ENCODE peak calls at places on chromosomes 13 and 19, in nine cellular contexts. W, G, K, U, M, H, R, P and F are unnamed samples.
A peak's percentile ranks its signal among the peaks of the same experiment; 100 is the strongest.

GRCh38 chr13:74158606-74159352 is 24.6 kb upstream of the KLF12 start:
- DNase-seq in W (no peak), G (no peak), K (no peak), U (no peak), M (no peak), H (no peak), R (no peak), P (no peak), F (no peak)

GRCh38 chr19:31350033-31350692 is 927 bp upstream of the TSHZ3 start:
- DNase-seq in W (no peak), G (no peak), K (no peak), U (no peak), M (no peak), H (no peak), R (no peak), P (no peak), F (peak; percentile 96)

GRCh38 chr19:27774337-27774736 is 1438.6 kb downstream of the UQCRFS1 start:
- DNase-seq in W (no peak), G (no peak), K (no peak), U (no peak), M (no peak), H (peak; percentile 15), R (no peak), P (no peak), F (no peak)

GRCh38 chr19:2846180-2846935 is 5.1 kb downstream of the ZNF555 start:
- DNase-seq in W (no peak), G (no peak), K (no peak), U (no peak), M (no peak), H (no peak), R (no peak), P (no peak), F (no peak)

GRCh38 chr13:74871671-74872070 is 610.3 kb downstream of the TBC1D4 start:
- DNase-seq in W (no peak), G (no peak), K (no peak), U (no peak), M (no peak), H (no peak), R (no peak), P (no peak), F (no peak)

GRCh38 chr13:27281420-27281819 is 10.8 kb downstream of the RASL11A start:
- DNase-seq in W (no peak), G (no peak), K (no peak), U (no peak), M (no peak), H (no peak), R (no peak), P (no peak), F (no peak)

GRCh38 chr13:109155301-109155761 is 525.9 kb downstream of the MYO16 start:
- DNase-seq in W (no peak), G (no peak), K (no peak), U (peak; percentile 56), M (peak; percentile 98), H (no peak), R (no peak), P (no peak), F (no peak)

GRCh38 chr19:50693064-50693975 is 26.3 kb downstream of the SHANK1 start:
- DNase-seq in W (no peak), G (no peak), K (no peak), U (no peak), M (no peak), H (no peak), R (no peak), P (no peak), F (no peak)

GRCh38 chr19:4338441-4339350 is at the start of gene STAP2:
- DNase-seq in W (no peak), G (no peak), K (no peak), U (no peak), M (no peak), H (peak; percentile 51), R (no peak), P (no peak), F (peak; percentile 43)

GRCh38 chr13:20610006-20610405 is 43.0 kb downstream of the IFT88 start:
- DNase-seq in W (no peak), G (no peak), K (no peak), U (no peak), M (no peak), H (no peak), R (no peak), P (no peak), F (no peak)

GRCh38 chr13:41512441-41512840 is 55.1 kb downstream of the RGCC start:
- DNase-seq in W (no peak), G (no peak), K (no peak), U (no peak), M (no peak), H (no peak), R (no peak), P (no peak), F (no peak)

GRCh38 chr19:35869327-35870123 is 1.2 kb downstream of the APLP1 start:
- DNase-seq in W (peak; percentile 74), G (peak; percentile 67), K (peak; percentile 86), U (no peak), M (peak; percentile 78), H (peak; percentile 90), R (peak; percentile 93), P (peak; percentile 89), F (peak; percentile 95)

GRCh38 chr13:113183450-113184129 is 24.9 kb downstream of the PCID2 start:
- DNase-seq in W (no peak), G (no peak), K (no peak), U (no peak), M (no peak), H (no peak), R (no peak), P (no peak), F (no peak)

GRCh38 chr19:38448225-38448624 is 14.7 kb downstream of the RYR1 start:
- DNase-seq in W (no peak), G (no peak), K (no peak), U (no peak), M (no peak), H (no peak), R (no peak), P (no peak), F (peak; percentile 21)

GRCh38 chr13:50843256-50844043 is at the start of gene DLEU7:
- DNase-seq in W (peak; percentile 25), G (no peak), K (no peak), U (no peak), M (peak; percentile 4), H (no peak), R (no peak), P (no peak), F (peak; percentile 54)

GRCh38 chr19:35142531-35143230 is 374 bp upstream of the FXYD7 start:
- DNase-seq in W (peak; percentile 49), G (peak; percentile 61), K (no peak), U (no peak), M (no peak), H (peak; percentile 68), R (peak; percentile 76), P (no peak), F (peak; percentile 95)

GRCh38 chr13:83449666-83450395 is 432.4 kb downstream of the SLITRK1 start:
- DNase-seq in W (no peak), G (no peak), K (no peak), U (peak; percentile 8), M (peak; percentile 87), H (no peak), R (no peak), P (no peak), F (no peak)

GRCh38 chr19:42427313-42427712 is at the start of gene LIPE:
- DNase-seq in W (no peak), G (no peak), K (no peak), U (no peak), M (no peak), H (no peak), R (no peak), P (no peak), F (no peak)

GRCh38 chr13:85284349-85284748 is 514.9 kb downstream of the SLITRK6 start:
- DNase-seq in W (no peak), G (no peak), K (no peak), U (no peak), M (no peak), H (no peak), R (no peak), P (no peak), F (no peak)

GRCh38 chr13:34561033-34561432 is 381.0 kb upstream of the NBEA start:
- DNase-seq in W (no peak), G (no peak), K (no peak), U (no peak), M (no peak), H (no peak), R (no peak), P (peak; percentile 32), F (no peak)

GRCh38 chr13:74129500-74130144 is 4.6 kb downstream of the KLF12 start:
- DNase-seq in W (no peak), G (no peak), K (no peak), U (no peak), M (peak; percentile 27), H (peak; percentile 54), R (peak; percentile 73), P (no peak), F (no peak)

GRCh38 chr13:32976046-32976781 is 40.0 kb upstream of the KL start:
- DNase-seq in W (no peak), G (no peak), K (no peak), U (no peak), M (no peak), H (no peak), R (no peak), P (no peak), F (no peak)

GRCh38 chr19:48330012-48330681 is 4.8 kb downstream of the EMP3 start:
- DNase-seq in W (peak; percentile 55), G (peak; percentile 74), K (peak; percentile 75), U (no peak), M (peak; percentile 48), H (peak; percentile 96), R (peak; percentile 95), P (peak; percentile 96), F (peak; percentile 38)

GRCh38 chr19:6476155-6476895 is 5.3 kb downstream of the DENND1C start:
- DNase-seq in W (peak; percentile 78), G (peak; percentile 30), K (peak; percentile 57), U (no peak), M (peak; percentile 23), H (peak; percentile 45), R (peak; percentile 76), P (peak; percentile 78), F (peak; percentile 75)

GRCh38 chr13:30997697-30998547 is 65.5 kb downstream of the TEX26 start:
- DNase-seq in W (no peak), G (no peak), K (no peak), U (no peak), M (no peak), H (no peak), R (no peak), P (peak; percentile 33), F (peak; percentile 48)

GRCh38 chr19:42324655-42325307 is 654 bp upstream of the MEGF8 start:
- DNase-seq in W (no peak), G (no peak), K (no peak), U (no peak), M (no peak), H (no peak), R (no peak), P (no peak), F (peak; percentile 78)

GRCh38 chr19:55939206-55939605 is 7.1 kb upstream of the NLRP13 start:
- DNase-seq in W (no peak), G (no peak), K (no peak), U (no peak), M (no peak), H (no peak), R (no peak), P (no peak), F (no peak)

GRCh38 chr13:59641758-59642157 is 522.0 kb downstream of the DIAPH3 start:
- DNase-seq in W (no peak), G (no peak), K (no peak), U (no peak), M (peak; percentile 41), H (no peak), R (no peak), P (no peak), F (no peak)

GRCh38 chr19:28519950-28520861 is 692.7 kb downstream of the UQCRFS1 start:
- DNase-seq in W (no peak), G (no peak), K (no peak), U (no peak), M (peak; percentile 72), H (no peak), R (no peak), P (peak; percentile 34), F (no peak)

GRCh38 chr13:25901460-25902376 is 150.1 kb downstream of the SHISA2 start:
- DNase-seq in W (no peak), G (peak; percentile 17), K (peak; percentile 11), U (no peak), M (peak; percentile 87), H (peak; percentile 60), R (peak; percentile 66), P (no peak), F (no peak)

GRCh38 chr13:108963846-108964600 is 334.6 kb downstream of the MYO16 start:
- DNase-seq in W (no peak), G (no peak), K (no peak), U (no peak), M (peak; percentile 91), H (no peak), R (no peak), P (no peak), F (no peak)